ENCODE peak calls at places on chromosomes 11 and 22, in five cellular contexts. M, I, S, R and D are unnamed samples.
A peak's percentile ranks its signal among the peaks of the same experiment; 100 is the strongest.

GRCh38 chr22:49853981-49854791 is 542 bp downstream of the ZBED4 start:
- DNase-seq in M (no peak), S (peak; percentile 35), I (peak; percentile 21), R (peak; percentile 36), D (peak; percentile 19)

GRCh38 chr11:44903518-44903917 is 47.2 kb downstream of the TP53I11 start:
- DNase-seq in I (no peak), M (no peak), S (no peak), R (no peak), D (no peak)

GRCh38 chr11:12163181-12163841 is 52.9 kb downstream of the MICAL2 start:
- DNase-seq in I (no peak), S (no peak), M (no peak), R (peak; percentile 95), D (no peak)

GRCh38 chr11:83008581-83008923 is 63.1 kb downstream of the RAB30 start:
- DNase-seq in R (no peak), S (no peak), I (no peak), M (no peak), D (no peak)

GRCh38 chr11:111983187-111983986 is 41.8 kb upstream of the DLAT start:
- DNase-seq in M (no peak), S (peak; percentile 36), R (no peak), I (peak; percentile 48), D (no peak)

GRCh38 chr11:30244255-30244654 is 13.4 kb downstream of the FSHB start:
- DNase-seq in S (no peak), R (peak; percentile 56), I (no peak), M (no peak), D (no peak)

GRCh38 chr11:4459470-4459869 is 10.4 kb downstream of the OR52K2 start:
- DNase-seq in I (no peak), R (no peak), S (no peak), M (no peak), D (no peak)

GRCh38 chr11:1863352-1864215 is 10.7 kb downstream of the LSP1 start:
- DNase-seq in R (peak; percentile 96), I (peak; percentile 48), S (peak; percentile 51), M (no peak), D (no peak)

GRCh38 chr11:17741487-17741886 is 6.9 kb downstream of the KCNC1 start:
- DNase-seq in I (no peak), S (no peak), M (no peak), R (no peak), D (no peak)

GRCh38 chr11:3002346-3002745 is 10.2 kb upstream of the NAP1L4 start:
- DNase-seq in M (no peak), S (no peak), R (no peak), I (no peak), D (no peak)

GRCh38 chr22:42939941-42940653 is 74.9 kb downstream of the PACSIN2 start:
- DNase-seq in R (no peak), M (no peak), I (no peak), S (no peak), D (no peak)

GRCh38 chr22:31230871-31231621 is 18.9 kb downstream of the LIMK2 start:
- DNase-seq in R (peak; percentile 64), M (peak; percentile 53), I (no peak), S (peak; percentile 44), D (peak; percentile 52)

GRCh38 chr11:65363770-65364169 is 9.2 kb downstream of the TIGD3 start:
- DNase-seq in R (no peak), S (no peak), M (no peak), I (no peak), D (no peak)

GRCh38 chr11:73509188-73509587 is 88.7 kb downstream of the FAM168A start:
- DNase-seq in M (no peak), S (no peak), R (no peak), I (no peak), D (no peak)